ENCODE peak calls at places on chromosomes 5 and 9, in five cellular contexts. I, V, P, R and D are unnamed samples.

GRCh38 chr9:13351768-13352386 is 72.4 kb upstream of the MPDZ start:
- DNase-seq in I (no peak), V (peak; percentile 23), P (peak; percentile 86), R (peak; percentile 85), D (peak; percentile 25)

GRCh38 chr5:150299571-150300327 is 3.0 kb downstream of the ARSI start:
- DNase-seq in I (peak; percentile 13), V (no peak), P (peak; percentile 27), R (no peak), D (no peak)

GRCh38 chr9:26744362-26744965 is 148.1 kb downstream of the CAAP1 start:
- DNase-seq in I (no peak), V (peak; percentile 14), P (peak; percentile 49), R (peak; percentile 50), D (no peak)

GRCh38 chr5:42590566-42590965 is 166.1 kb upstream of the CCDC152 start:
- DNase-seq in I (no peak), V (no peak), P (no peak), R (no peak), D (no peak)

GRCh38 chr9:36187414-36187813 is 3.3 kb upstream of the CLTA start:
- DNase-seq in I (no peak), V (no peak), P (peak; percentile 77), R (peak; percentile 58), D (no peak)

GRCh38 chr5:94618029-94618492 is 343 bp downstream of the KIAA0825 start:
- DNase-seq in I (peak; percentile 80), V (peak; percentile 35), P (peak; percentile 76), R (peak; percentile 70), D (peak; percentile 97)

GRCh38 chr5:39447059-39447458 is 22.3 kb upstream of the DAB2 start:
- DNase-seq in I (no peak), V (no peak), P (no peak), R (no peak), D (no peak)

GRCh38 chr5:8517461-8517860 is 648.5 kb downstream of the MTRR start:
- DNase-seq in I (no peak), V (no peak), P (no peak), R (peak; percentile 2), D (no peak)

GRCh38 chr5:39547548-39548154 is 122.9 kb upstream of the DAB2 start:
- DNase-seq in I (no peak), V (peak; percentile 41), P (peak; percentile 94), R (peak; percentile 87), D (peak; percentile 60)

GRCh38 chr9:91191443-91192378 is 170.0 kb downstream of the AUH start:
- DNase-seq in I (no peak), V (no peak), P (no peak), R (no peak), D (no peak)

GRCh38 chr9:91192785-91193657 is 168.7 kb downstream of the AUH start:
- DNase-seq in I (peak; percentile 95), V (peak; percentile 95), P (peak; percentile 99), R (peak; percentile 99), D (peak; percentile 89)

GRCh38 chr9:91193658-91194391 is 167.9 kb downstream of the AUH start:
- DNase-seq in I (peak; percentile 95), V (peak; percentile 93), P (peak; percentile 98), R (peak; percentile 95), D (peak; percentile 98)

GRCh38 chr9:91190062-91190461 is 171.7 kb downstream of the AUH start:
- DNase-seq in I (no peak), V (no peak), P (no peak), R (no peak), D (no peak)

DNA sequence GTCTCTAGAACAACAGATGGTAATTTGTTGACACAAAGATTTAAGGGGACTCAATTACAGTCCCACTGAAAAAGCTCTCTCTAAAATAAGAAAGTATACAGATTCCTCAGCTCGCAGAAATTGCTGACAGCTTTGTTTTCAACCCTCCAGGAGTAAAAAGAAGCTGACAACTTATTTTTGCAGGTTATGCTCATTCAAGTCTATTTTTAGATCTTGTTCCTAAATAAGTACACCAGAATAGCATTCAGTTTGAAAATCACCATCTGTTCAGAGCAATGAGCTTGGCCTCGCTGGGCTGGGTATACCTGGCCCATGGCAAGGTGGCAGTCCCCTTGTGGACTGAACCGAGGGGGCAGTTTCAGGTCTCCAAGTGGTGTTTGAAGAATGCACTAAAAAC is 169.3 kb downstream of the AUH start:
- DNase-seq in I (no peak), V (peak; percentile 30), P (peak; percentile 57), R (no peak), D (no peak)
- H3K4me3 ChIP-seq in I (no peak overlapping the region), V (no peak overlapping the region), P (no peak overlapping the region), R (no peak overlapping the region), D (no peak overlapping the region)

DNA sequence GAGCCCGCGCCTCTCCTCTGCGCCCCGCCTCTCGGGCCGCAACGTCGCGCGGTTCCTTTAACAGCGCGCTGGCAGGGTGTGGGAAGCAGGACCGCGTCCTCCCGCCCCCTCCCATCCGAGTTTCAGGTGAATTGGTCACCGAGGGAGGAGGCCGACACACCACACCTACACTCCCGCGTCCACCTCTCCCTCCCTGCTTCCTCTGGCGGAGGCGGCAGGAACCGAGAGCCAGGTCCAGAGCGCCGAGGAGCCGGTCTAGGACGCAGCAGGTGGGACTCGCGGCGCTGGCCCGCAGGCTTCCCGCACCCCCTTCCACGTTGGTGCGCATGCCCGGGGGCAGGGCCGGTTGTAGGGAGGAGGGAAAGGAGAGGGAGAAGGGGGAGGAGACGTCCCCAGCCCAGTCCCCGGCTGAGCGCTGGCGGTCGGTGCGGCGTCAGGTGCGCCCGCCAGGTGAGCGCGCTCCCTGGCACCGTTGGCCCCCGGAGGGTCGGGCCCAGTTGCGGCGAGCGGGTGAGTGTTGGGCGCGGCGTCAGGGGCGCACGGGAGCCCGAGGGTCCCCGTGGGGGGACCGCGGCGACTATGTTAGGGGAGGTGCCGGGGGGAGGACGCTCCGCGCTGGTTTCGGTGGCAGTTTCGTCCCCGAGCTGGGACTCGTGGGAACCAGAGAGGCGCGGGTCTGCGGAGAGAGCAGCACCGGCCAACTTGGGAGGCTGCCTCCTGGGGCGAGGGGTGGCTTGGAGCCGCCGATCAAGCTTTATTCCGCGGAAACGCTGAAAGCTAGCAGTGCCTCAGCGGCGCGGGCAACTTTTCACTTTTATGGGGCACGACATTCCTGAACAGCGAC is at the start of gene OCLN:
- DNase-seq in I (no peak), V (peak; percentile 78), P (no peak), R (no peak), D (peak; percentile 90)
- H3K4me3 ChIP-seq in I (peak within 1 kb of the TSS; percentile 27), V (peak within 1 kb of the TSS; percentile 83), P (peak within 1 kb of the TSS; percentile 52), R (peak within 1 kb of the TSS; percentile 53), D (peak within 1 kb of the TSS; percentile 92)

DNA sequence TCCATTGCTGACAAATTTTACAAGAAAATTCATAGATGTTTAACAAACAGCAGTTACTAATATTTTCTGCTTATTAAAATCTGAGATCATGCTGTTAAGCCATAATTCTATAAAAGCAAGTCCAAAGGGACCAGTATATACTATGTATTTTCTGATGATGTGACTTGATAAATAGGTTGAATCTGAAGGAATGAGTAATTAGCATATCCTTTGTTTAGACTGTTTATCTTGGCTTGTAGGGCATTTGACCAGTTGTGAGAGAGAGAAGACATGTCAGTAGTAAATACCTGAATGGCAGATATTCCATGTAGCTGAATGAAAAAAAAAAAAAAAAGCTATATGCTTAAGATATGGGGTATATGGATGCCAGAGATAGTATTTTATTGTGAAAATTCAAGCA is 14.6 kb downstream of the CPEB4 start:
- DNase-seq in I (no peak), V (no peak), P (no peak), R (no peak), D (no peak)
- H3K4me3 ChIP-seq in I (no peak overlapping the region), V (no peak overlapping the region), P (no peak overlapping the region), R (no peak overlapping the region), D (no peak overlapping the region)

GRCh38 chr9:89426389-89426961 is 71.4 kb downstream of the SEMA4D start:
- DNase-seq in I (no peak), V (no peak), P (no peak), R (no peak), D (peak; percentile 15)
- H3K4me3 ChIP-seq in I (no peak overlapping the region), V (no peak overlapping the region), P (no peak overlapping the region), R (no peak overlapping the region), D (no peak overlapping the region)

DNA sequence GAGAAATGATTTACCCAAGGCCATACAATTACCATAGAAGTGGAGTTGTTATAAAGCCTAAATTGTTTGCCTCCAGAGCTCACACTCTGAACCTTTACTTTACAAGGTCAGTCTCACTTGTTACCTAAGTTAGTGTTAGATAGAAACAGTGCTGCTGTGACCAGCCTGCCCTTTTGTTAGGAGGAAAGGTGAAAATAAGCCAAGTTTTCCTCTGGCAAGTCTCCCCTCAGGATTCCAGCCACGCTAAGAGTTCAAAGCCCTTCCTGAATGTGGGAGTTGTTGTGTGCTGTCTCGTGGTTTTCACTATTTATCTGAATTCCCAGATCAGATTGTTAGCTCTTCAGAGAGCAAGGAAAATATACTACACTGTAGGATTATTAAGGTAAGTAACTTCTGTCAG is 260.0 kb downstream of the SGCD start:
- DNase-seq in I (no peak), V (no peak), P (no peak), R (no peak), D (no peak)
- H3K4me3 ChIP-seq in I (no peak overlapping the region), V (no peak overlapping the region), P (no peak overlapping the region), R (no peak overlapping the region), D (no peak overlapping the region)

GRCh38 chr9:96150324-96151023 is 151.5 kb downstream of the HSD17B3 start:
- DNase-seq in I (peak; percentile 28), V (no peak), P (no peak), R (no peak), D (peak; percentile 49)

GRCh38 chr9:96149142-96149541 is 152.8 kb downstream of the HSD17B3 start:
- DNase-seq in I (no peak), V (no peak), P (peak; percentile 31), R (no peak), D (no peak)

GRCh38 chr9:96148634-96149138 is 153.3 kb downstream of the HSD17B3 start:
- DNase-seq in I (no peak), V (peak; percentile 62), P (no peak), R (no peak), D (peak; percentile 44)

GRCh38 chr9:96152550-96152949 is 149.4 kb downstream of the HSD17B3 start:
- DNase-seq in I (no peak), V (no peak), P (no peak), R (no peak), D (no peak)

GRCh38 chr9:96149881-96150280 is 152.1 kb downstream of the HSD17B3 start:
- DNase-seq in I (peak; percentile 9), V (no peak), P (no peak), R (no peak), D (no peak)
- H3K4me3 ChIP-seq in I (no peak overlapping the region), V (no peak overlapping the region), P (no peak overlapping the region), R (no peak overlapping the region), D (no peak overlapping the region)

GRCh38 chr9:137410891-137411249 is 12.1 kb downstream of the EXD3 start:
- DNase-seq in I (no peak), V (no peak), P (no peak), R (no peak), D (no peak)
- H3K4me3 ChIP-seq in I (no peak overlapping the region), V (no peak overlapping the region), P (no peak overlapping the region), R (no peak overlapping the region), D (no peak overlapping the region)